ENCODE peak calls at places on chromosomes 11 and 22, in eight cellular contexts. One of them, this sample, is unnamed.

GRCh38 chr11:1767399-1768140 is 3.8 kb upstream of the CTSD start:
- DNase-seq in GM12865: no peak
- DNase-seq in activated T-cell treated with anti-CD3 and anti-CD28 coated beads, Interleukin-2, amount 50 U/mL, for 72 hours: no peak
- DNase-seq in fibroblast of the conjunctiva: no peak
- DNase-seq in posterior vena cava: no peak
- DNase-seq in stimulated activated CD4-positive, alpha-beta T cell treated with anti-CD3 and anti-CD28 coated beads, Interleukin-1b, Interleukin-23, amount 100 ng/mL, for 24 hours: no peak
- DNase-seq in mammary epithelial cell: no peak
- DNase-seq in activated CD8-positive, alpha-beta memory T cell treated with anti-CD3 and anti-CD28 coated beads for 48 hours: no peak
- DNase-seq in this sample: no peak

GRCh38 chr11:69085490-69086095 is 36.9 kb downstream of the TPCN2 start:
- DNase-seq in GM12865: no peak
- DNase-seq in activated T-cell treated with anti-CD3 and anti-CD28 coated beads, Interleukin-2, amount 50 U/mL, for 72 hours: no peak
- DNase-seq in fibroblast of the conjunctiva: no peak
- DNase-seq in posterior vena cava: no peak
- DNase-seq in stimulated activated CD4-positive, alpha-beta T cell treated with anti-CD3 and anti-CD28 coated beads, Interleukin-1b, Interleukin-23, amount 100 ng/mL, for 24 hours: no peak
- DNase-seq in mammary epithelial cell: no peak
- DNase-seq in activated CD8-positive, alpha-beta memory T cell treated with anti-CD3 and anti-CD28 coated beads for 48 hours: no peak
- DNase-seq in this sample: no peak

GRCh38 chr11:84969103-84969502 is 658.0 kb downstream of the DLG2 start:
- DNase-seq in GM12865: no peak
- DNase-seq in activated T-cell treated with anti-CD3 and anti-CD28 coated beads, Interleukin-2, amount 50 U/mL, for 72 hours: no peak
- DNase-seq in fibroblast of the conjunctiva: no peak
- DNase-seq in posterior vena cava: peak
- DNase-seq in stimulated activated CD4-positive, alpha-beta T cell treated with anti-CD3 and anti-CD28 coated beads, Interleukin-1b, Interleukin-23, amount 100 ng/mL, for 24 hours: no peak
- DNase-seq in mammary epithelial cell: no peak
- DNase-seq in activated CD8-positive, alpha-beta memory T cell treated with anti-CD3 and anti-CD28 coated beads for 48 hours: no peak
- DNase-seq in this sample: no peak

GRCh38 chr11:132161538-132161937 is 791.1 kb downstream of the NTM start:
- DNase-seq in GM12865: no peak
- DNase-seq in activated T-cell treated with anti-CD3 and anti-CD28 coated beads, Interleukin-2, amount 50 U/mL, for 72 hours: no peak
- DNase-seq in fibroblast of the conjunctiva: no peak
- DNase-seq in posterior vena cava: no peak
- DNase-seq in stimulated activated CD4-positive, alpha-beta T cell treated with anti-CD3 and anti-CD28 coated beads, Interleukin-1b, Interleukin-23, amount 100 ng/mL, for 24 hours: no peak
- DNase-seq in mammary epithelial cell: no peak
- DNase-seq in activated CD8-positive, alpha-beta memory T cell treated with anti-CD3 and anti-CD28 coated beads for 48 hours: no peak
- DNase-seq in this sample: no peak

GRCh38 chr11:623999-624704 is 603 bp downstream of the CDHR5 start:
- DNase-seq in GM12865: no peak
- DNase-seq in activated T-cell treated with anti-CD3 and anti-CD28 coated beads, Interleukin-2, amount 50 U/mL, for 72 hours: no peak
- DNase-seq in fibroblast of the conjunctiva: no peak
- DNase-seq in posterior vena cava: no peak
- DNase-seq in stimulated activated CD4-positive, alpha-beta T cell treated with anti-CD3 and anti-CD28 coated beads, Interleukin-1b, Interleukin-23, amount 100 ng/mL, for 24 hours: no peak
- DNase-seq in mammary epithelial cell: peak
- DNase-seq in activated CD8-positive, alpha-beta memory T cell treated with anti-CD3 and anti-CD28 coated beads for 48 hours: no peak
- DNase-seq in this sample: no peak

GRCh38 chr11:117010808-117011540 is 87.3 kb downstream of the SIK3 start:
- DNase-seq in GM12865: no peak
- DNase-seq in activated T-cell treated with anti-CD3 and anti-CD28 coated beads, Interleukin-2, amount 50 U/mL, for 72 hours: peak
- DNase-seq in fibroblast of the conjunctiva: peak
- DNase-seq in posterior vena cava: no peak
- DNase-seq in stimulated activated CD4-positive, alpha-beta T cell treated with anti-CD3 and anti-CD28 coated beads, Interleukin-1b, Interleukin-23, amount 100 ng/mL, for 24 hours: no peak
- DNase-seq in mammary epithelial cell: peak
- DNase-seq in activated CD8-positive, alpha-beta memory T cell treated with anti-CD3 and anti-CD28 coated beads for 48 hours: no peak
- DNase-seq in this sample: no peak

GRCh38 chr11:112929432-112929831 is 31.8 kb upstream of the NCAM1 start:
- DNase-seq in GM12865: no peak
- DNase-seq in activated T-cell treated with anti-CD3 and anti-CD28 coated beads, Interleukin-2, amount 50 U/mL, for 72 hours: no peak
- DNase-seq in fibroblast of the conjunctiva: no peak
- DNase-seq in posterior vena cava: no peak
- DNase-seq in stimulated activated CD4-positive, alpha-beta T cell treated with anti-CD3 and anti-CD28 coated beads, Interleukin-1b, Interleukin-23, amount 100 ng/mL, for 24 hours: no peak
- DNase-seq in mammary epithelial cell: no peak
- DNase-seq in activated CD8-positive, alpha-beta memory T cell treated with anti-CD3 and anti-CD28 coated beads for 48 hours: no peak
- DNase-seq in this sample: no peak

GRCh38 chr11:36945384-36945783 is 347.3 kb upstream of the RAG2 start:
- DNase-seq in GM12865: no peak
- DNase-seq in activated T-cell treated with anti-CD3 and anti-CD28 coated beads, Interleukin-2, amount 50 U/mL, for 72 hours: no peak
- DNase-seq in fibroblast of the conjunctiva: no peak
- DNase-seq in posterior vena cava: no peak
- DNase-seq in stimulated activated CD4-positive, alpha-beta T cell treated with anti-CD3 and anti-CD28 coated beads, Interleukin-1b, Interleukin-23, amount 100 ng/mL, for 24 hours: no peak
- DNase-seq in mammary epithelial cell: no peak
- DNase-seq in activated CD8-positive, alpha-beta memory T cell treated with anti-CD3 and anti-CD28 coated beads for 48 hours: no peak
- DNase-seq in this sample: no peak

GRCh38 chr22:29700949-29701927 is 18.6 kb upstream of the CABP7 start:
- DNase-seq in GM12865: peak
- DNase-seq in activated T-cell treated with anti-CD3 and anti-CD28 coated beads, Interleukin-2, amount 50 U/mL, for 72 hours: peak
- DNase-seq in fibroblast of the conjunctiva: no peak
- DNase-seq in posterior vena cava: no peak
- DNase-seq in stimulated activated CD4-positive, alpha-beta T cell treated with anti-CD3 and anti-CD28 coated beads, Interleukin-1b, Interleukin-23, amount 100 ng/mL, for 24 hours: no peak
- DNase-seq in mammary epithelial cell: no peak
- DNase-seq in activated CD8-positive, alpha-beta memory T cell treated with anti-CD3 and anti-CD28 coated beads for 48 hours: no peak
- DNase-seq in this sample: no peak

GRCh38 chr11:67157691-67158090 is 38.6 kb downstream of the KDM2A start:
- DNase-seq in GM12865: no peak
- DNase-seq in activated T-cell treated with anti-CD3 and anti-CD28 coated beads, Interleukin-2, amount 50 U/mL, for 72 hours: no peak
- DNase-seq in fibroblast of the conjunctiva: no peak
- DNase-seq in posterior vena cava: no peak
- DNase-seq in stimulated activated CD4-positive, alpha-beta T cell treated with anti-CD3 and anti-CD28 coated beads, Interleukin-1b, Interleukin-23, amount 100 ng/mL, for 24 hours: no peak
- DNase-seq in mammary epithelial cell: no peak
- DNase-seq in activated CD8-positive, alpha-beta memory T cell treated with anti-CD3 and anti-CD28 coated beads for 48 hours: no peak
- DNase-seq in this sample: no peak

GRCh38 chr11:76823481-76824028 is 37.2 kb upstream of the ACER3 start:
- DNase-seq in GM12865: no peak
- DNase-seq in activated T-cell treated with anti-CD3 and anti-CD28 coated beads, Interleukin-2, amount 50 U/mL, for 72 hours: no peak
- DNase-seq in fibroblast of the conjunctiva: no peak
- DNase-seq in posterior vena cava: no peak
- DNase-seq in stimulated activated CD4-positive, alpha-beta T cell treated with anti-CD3 and anti-CD28 coated beads, Interleukin-1b, Interleukin-23, amount 100 ng/mL, for 24 hours: no peak
- DNase-seq in mammary epithelial cell: peak
- DNase-seq in activated CD8-positive, alpha-beta memory T cell treated with anti-CD3 and anti-CD28 coated beads for 48 hours: no peak
- DNase-seq in this sample: no peak

GRCh38 chr22:37778370-37779009 is 29.2 kb upstream of the GCAT start:
- DNase-seq in GM12865: no peak
- DNase-seq in activated T-cell treated with anti-CD3 and anti-CD28 coated beads, Interleukin-2, amount 50 U/mL, for 72 hours: no peak
- DNase-seq in fibroblast of the conjunctiva: no peak
- DNase-seq in posterior vena cava: no peak
- DNase-seq in stimulated activated CD4-positive, alpha-beta T cell treated with anti-CD3 and anti-CD28 coated beads, Interleukin-1b, Interleukin-23, amount 100 ng/mL, for 24 hours: no peak
- DNase-seq in mammary epithelial cell: no peak
- DNase-seq in activated CD8-positive, alpha-beta memory T cell treated with anti-CD3 and anti-CD28 coated beads for 48 hours: no peak
- DNase-seq in this sample: no peak

GRCh38 chr22:27892064-27892463 is 27.0 kb downstream of the PITPNB start:
- DNase-seq in GM12865: no peak
- DNase-seq in activated T-cell treated with anti-CD3 and anti-CD28 coated beads, Interleukin-2, amount 50 U/mL, for 72 hours: no peak
- DNase-seq in fibroblast of the conjunctiva: no peak
- DNase-seq in posterior vena cava: no peak
- DNase-seq in stimulated activated CD4-positive, alpha-beta T cell treated with anti-CD3 and anti-CD28 coated beads, Interleukin-1b, Interleukin-23, amount 100 ng/mL, for 24 hours: no peak
- DNase-seq in mammary epithelial cell: no peak
- DNase-seq in activated CD8-positive, alpha-beta memory T cell treated with anti-CD3 and anti-CD28 coated beads for 48 hours: no peak
- DNase-seq in this sample: no peak

GRCh38 chr11:31798057-31799035 is 12.8 kb downstream of the PAX6 start:
- DNase-seq in GM12865: peak
- DNase-seq in activated T-cell treated with anti-CD3 and anti-CD28 coated beads, Interleukin-2, amount 50 U/mL, for 72 hours: peak
- DNase-seq in fibroblast of the conjunctiva: no peak
- DNase-seq in posterior vena cava: peak
- DNase-seq in stimulated activated CD4-positive, alpha-beta T cell treated with anti-CD3 and anti-CD28 coated beads, Interleukin-1b, Interleukin-23, amount 100 ng/mL, for 24 hours: no peak
- DNase-seq in mammary epithelial cell: no peak
- DNase-seq in activated CD8-positive, alpha-beta memory T cell treated with anti-CD3 and anti-CD28 coated beads for 48 hours: no peak
- DNase-seq in this sample: no peak

GRCh38 chr11:36012410-36012809 is 68.5 kb downstream of the LDLRAD3 start:
- DNase-seq in GM12865: no peak
- DNase-seq in activated T-cell treated with anti-CD3 and anti-CD28 coated beads, Interleukin-2, amount 50 U/mL, for 72 hours: no peak
- DNase-seq in fibroblast of the conjunctiva: no peak
- DNase-seq in posterior vena cava: no peak
- DNase-seq in stimulated activated CD4-positive, alpha-beta T cell treated with anti-CD3 and anti-CD28 coated beads, Interleukin-1b, Interleukin-23, amount 100 ng/mL, for 24 hours: no peak
- DNase-seq in mammary epithelial cell: peak
- DNase-seq in activated CD8-positive, alpha-beta memory T cell treated with anti-CD3 and anti-CD28 coated beads for 48 hours: no peak
- DNase-seq in this sample: no peak

GRCh38 chr11:96279018-96279417 is 64.0 kb downstream of the MAML2 start:
- DNase-seq in GM12865: peak
- DNase-seq in activated T-cell treated with anti-CD3 and anti-CD28 coated beads, Interleukin-2, amount 50 U/mL, for 72 hours: no peak
- DNase-seq in fibroblast of the conjunctiva: no peak
- DNase-seq in posterior vena cava: no peak
- DNase-seq in stimulated activated CD4-positive, alpha-beta T cell treated with anti-CD3 and anti-CD28 coated beads, Interleukin-1b, Interleukin-23, amount 100 ng/mL, for 24 hours: no peak
- DNase-seq in mammary epithelial cell: no peak
- DNase-seq in activated CD8-positive, alpha-beta memory T cell treated with anti-CD3 and anti-CD28 coated beads for 48 hours: no peak
- DNase-seq in this sample: no peak

GRCh38 chr11:58286249-58286648 is 18.2 kb upstream of the OR10W1 start:
- DNase-seq in GM12865: peak
- DNase-seq in activated T-cell treated with anti-CD3 and anti-CD28 coated beads, Interleukin-2, amount 50 U/mL, for 72 hours: no peak
- DNase-seq in fibroblast of the conjunctiva: peak
- DNase-seq in posterior vena cava: no peak
- DNase-seq in stimulated activated CD4-positive, alpha-beta T cell treated with anti-CD3 and anti-CD28 coated beads, Interleukin-1b, Interleukin-23, amount 100 ng/mL, for 24 hours: no peak
- DNase-seq in mammary epithelial cell: peak
- DNase-seq in activated CD8-positive, alpha-beta memory T cell treated with anti-CD3 and anti-CD28 coated beads for 48 hours: no peak
- DNase-seq in this sample: peak

GRCh38 chr11:82003671-82004148 is 730.0 kb downstream of the FAM181B start:
- DNase-seq in GM12865: no peak
- DNase-seq in activated T-cell treated with anti-CD3 and anti-CD28 coated beads, Interleukin-2, amount 50 U/mL, for 72 hours: no peak
- DNase-seq in fibroblast of the conjunctiva: peak
- DNase-seq in posterior vena cava: no peak
- DNase-seq in stimulated activated CD4-positive, alpha-beta T cell treated with anti-CD3 and anti-CD28 coated beads, Interleukin-1b, Interleukin-23, amount 100 ng/mL, for 24 hours: no peak
- DNase-seq in mammary epithelial cell: peak
- DNase-seq in activated CD8-positive, alpha-beta memory T cell treated with anti-CD3 and anti-CD28 coated beads for 48 hours: no peak
- DNase-seq in this sample: no peak

GRCh38 chr11:120304526-120304925 is 20.6 kb upstream of the TLCD5 start:
- DNase-seq in GM12865: peak
- DNase-seq in activated T-cell treated with anti-CD3 and anti-CD28 coated beads, Interleukin-2, amount 50 U/mL, for 72 hours: no peak
- DNase-seq in fibroblast of the conjunctiva: no peak
- DNase-seq in posterior vena cava: no peak
- DNase-seq in stimulated activated CD4-positive, alpha-beta T cell treated with anti-CD3 and anti-CD28 coated beads, Interleukin-1b, Interleukin-23, amount 100 ng/mL, for 24 hours: no peak
- DNase-seq in mammary epithelial cell: peak
- DNase-seq in activated CD8-positive, alpha-beta memory T cell treated with anti-CD3 and anti-CD28 coated beads for 48 hours: no peak
- DNase-seq in this sample: no peak

GRCh38 chr11:62546937-62547625 is 475 bp upstream of the AHNAK start:
- DNase-seq in GM12865: no peak
- DNase-seq in activated T-cell treated with anti-CD3 and anti-CD28 coated beads, Interleukin-2, amount 50 U/mL, for 72 hours: no peak
- DNase-seq in fibroblast of the conjunctiva: no peak
- DNase-seq in posterior vena cava: no peak
- DNase-seq in stimulated activated CD4-positive, alpha-beta T cell treated with anti-CD3 and anti-CD28 coated beads, Interleukin-1b, Interleukin-23, amount 100 ng/mL, for 24 hours: no peak
- DNase-seq in mammary epithelial cell: peak
- DNase-seq in activated CD8-positive, alpha-beta memory T cell treated with anti-CD3 and anti-CD28 coated beads for 48 hours: no peak
- DNase-seq in this sample: no peak

GRCh38 chr11:70205049-70205725 is 2.1 kb downstream of the FADD start:
- DNase-seq in GM12865: no peak
- DNase-seq in activated T-cell treated with anti-CD3 and anti-CD28 coated beads, Interleukin-2, amount 50 U/mL, for 72 hours: no peak
- DNase-seq in fibroblast of the conjunctiva: no peak
- DNase-seq in posterior vena cava: peak
- DNase-seq in stimulated activated CD4-positive, alpha-beta T cell treated with anti-CD3 and anti-CD28 coated beads, Interleukin-1b, Interleukin-23, amount 100 ng/mL, for 24 hours: no peak
- DNase-seq in mammary epithelial cell: no peak
- DNase-seq in activated CD8-positive, alpha-beta memory T cell treated with anti-CD3 and anti-CD28 coated beads for 48 hours: no peak
- DNase-seq in this sample: no peak

GRCh38 chr22:30202531-30203006 is 44.0 kb downstream of the LIF start:
- DNase-seq in GM12865: no peak
- DNase-seq in activated T-cell treated with anti-CD3 and anti-CD28 coated beads, Interleukin-2, amount 50 U/mL, for 72 hours: no peak
- DNase-seq in fibroblast of the conjunctiva: no peak
- DNase-seq in posterior vena cava: no peak
- DNase-seq in stimulated activated CD4-positive, alpha-beta T cell treated with anti-CD3 and anti-CD28 coated beads, Interleukin-1b, Interleukin-23, amount 100 ng/mL, for 24 hours: no peak
- DNase-seq in mammary epithelial cell: no peak
- DNase-seq in activated CD8-positive, alpha-beta memory T cell treated with anti-CD3 and anti-CD28 coated beads for 48 hours: no peak
- DNase-seq in this sample: no peak

GRCh38 chr22:24834845-24835570 is 29.0 kb downstream of the SGSM1 start:
- DNase-seq in GM12865: peak
- DNase-seq in activated T-cell treated with anti-CD3 and anti-CD28 coated beads, Interleukin-2, amount 50 U/mL, for 72 hours: no peak
- DNase-seq in fibroblast of the conjunctiva: no peak
- DNase-seq in posterior vena cava: no peak
- DNase-seq in stimulated activated CD4-positive, alpha-beta T cell treated with anti-CD3 and anti-CD28 coated beads, Interleukin-1b, Interleukin-23, amount 100 ng/mL, for 24 hours: peak
- DNase-seq in mammary epithelial cell: peak
- DNase-seq in activated CD8-positive, alpha-beta memory T cell treated with anti-CD3 and anti-CD28 coated beads for 48 hours: no peak
- DNase-seq in this sample: no peak

GRCh38 chr11:63508009-63508408 is 2.1 kb downstream of the LGALS12 start:
- DNase-seq in GM12865: peak
- DNase-seq in activated T-cell treated with anti-CD3 and anti-CD28 coated beads, Interleukin-2, amount 50 U/mL, for 72 hours: peak
- DNase-seq in fibroblast of the conjunctiva: no peak
- DNase-seq in posterior vena cava: no peak
- DNase-seq in stimulated activated CD4-positive, alpha-beta T cell treated with anti-CD3 and anti-CD28 coated beads, Interleukin-1b, Interleukin-23, amount 100 ng/mL, for 24 hours: no peak
- DNase-seq in mammary epithelial cell: no peak
- DNase-seq in activated CD8-positive, alpha-beta memory T cell treated with anti-CD3 and anti-CD28 coated beads for 48 hours: no peak
- DNase-seq in this sample: peak

GRCh38 chr11:29268733-29269132 is 748.1 kb downstream of the KCNA4 start:
- DNase-seq in GM12865: no peak
- DNase-seq in activated T-cell treated with anti-CD3 and anti-CD28 coated beads, Interleukin-2, amount 50 U/mL, for 72 hours: no peak
- DNase-seq in fibroblast of the conjunctiva: no peak
- DNase-seq in posterior vena cava: no peak
- DNase-seq in stimulated activated CD4-positive, alpha-beta T cell treated with anti-CD3 and anti-CD28 coated beads, Interleukin-1b, Interleukin-23, amount 100 ng/mL, for 24 hours: no peak
- DNase-seq in mammary epithelial cell: no peak
- DNase-seq in activated CD8-positive, alpha-beta memory T cell treated with anti-CD3 and anti-CD28 coated beads for 48 hours: no peak
- DNase-seq in this sample: no peak

GRCh38 chr22:20013382-20013871 is 3.2 kb downstream of the ARVCF start:
- DNase-seq in GM12865: peak
- DNase-seq in activated T-cell treated with anti-CD3 and anti-CD28 coated beads, Interleukin-2, amount 50 U/mL, for 72 hours: peak
- DNase-seq in fibroblast of the conjunctiva: peak
- DNase-seq in posterior vena cava: peak
- DNase-seq in stimulated activated CD4-positive, alpha-beta T cell treated with anti-CD3 and anti-CD28 coated beads, Interleukin-1b, Interleukin-23, amount 100 ng/mL, for 24 hours: no peak
- DNase-seq in mammary epithelial cell: no peak
- DNase-seq in activated CD8-positive, alpha-beta memory T cell treated with anti-CD3 and anti-CD28 coated beads for 48 hours: no peak
- DNase-seq in this sample: no peak

GRCh38 chr22:24379536-24379935 is 47.9 kb upstream of the ADORA2A start:
- DNase-seq in GM12865: no peak
- DNase-seq in activated T-cell treated with anti-CD3 and anti-CD28 coated beads, Interleukin-2, amount 50 U/mL, for 72 hours: no peak
- DNase-seq in fibroblast of the conjunctiva: no peak
- DNase-seq in posterior vena cava: no peak
- DNase-seq in stimulated activated CD4-positive, alpha-beta T cell treated with anti-CD3 and anti-CD28 coated beads, Interleukin-1b, Interleukin-23, amount 100 ng/mL, for 24 hours: no peak
- DNase-seq in mammary epithelial cell: no peak
- DNase-seq in activated CD8-positive, alpha-beta memory T cell treated with anti-CD3 and anti-CD28 coated beads for 48 hours: no peak
- DNase-seq in this sample: no peak

GRCh38 chr11:77269484-77270123 is 31.9 kb downstream of the GDPD4 start:
- DNase-seq in GM12865: no peak
- DNase-seq in activated T-cell treated with anti-CD3 and anti-CD28 coated beads, Interleukin-2, amount 50 U/mL, for 72 hours: no peak
- DNase-seq in fibroblast of the conjunctiva: no peak
- DNase-seq in posterior vena cava: no peak
- DNase-seq in stimulated activated CD4-positive, alpha-beta T cell treated with anti-CD3 and anti-CD28 coated beads, Interleukin-1b, Interleukin-23, amount 100 ng/mL, for 24 hours: no peak
- DNase-seq in mammary epithelial cell: peak
- DNase-seq in activated CD8-positive, alpha-beta memory T cell treated with anti-CD3 and anti-CD28 coated beads for 48 hours: no peak
- DNase-seq in this sample: no peak

GRCh38 chr22:37880668-37881440 is 25.2 kb upstream of the MICALL1 start:
- DNase-seq in GM12865: no peak
- DNase-seq in activated T-cell treated with anti-CD3 and anti-CD28 coated beads, Interleukin-2, amount 50 U/mL, for 72 hours: no peak
- DNase-seq in fibroblast of the conjunctiva: peak
- DNase-seq in posterior vena cava: no peak
- DNase-seq in stimulated activated CD4-positive, alpha-beta T cell treated with anti-CD3 and anti-CD28 coated beads, Interleukin-1b, Interleukin-23, amount 100 ng/mL, for 24 hours: no peak
- DNase-seq in mammary epithelial cell: peak
- DNase-seq in activated CD8-positive, alpha-beta memory T cell treated with anti-CD3 and anti-CD28 coated beads for 48 hours: no peak
- DNase-seq in this sample: no peak

GRCh38 chr11:102289510-102290078 is 27.7 kb upstream of the BIRC3 start:
- DNase-seq in GM12865: no peak
- DNase-seq in activated T-cell treated with anti-CD3 and anti-CD28 coated beads, Interleukin-2, amount 50 U/mL, for 72 hours: no peak
- DNase-seq in fibroblast of the conjunctiva: no peak
- DNase-seq in posterior vena cava: no peak
- DNase-seq in stimulated activated CD4-positive, alpha-beta T cell treated with anti-CD3 and anti-CD28 coated beads, Interleukin-1b, Interleukin-23, amount 100 ng/mL, for 24 hours: no peak
- DNase-seq in mammary epithelial cell: no peak
- DNase-seq in activated CD8-positive, alpha-beta memory T cell treated with anti-CD3 and anti-CD28 coated beads for 48 hours: no peak
- DNase-seq in this sample: no peak

GRCh38 chr11:129286813-129287212 is 88.8 kb upstream of the BARX2 start:
- DNase-seq in GM12865: no peak
- DNase-seq in activated T-cell treated with anti-CD3 and anti-CD28 coated beads, Interleukin-2, amount 50 U/mL, for 72 hours: no peak
- DNase-seq in fibroblast of the conjunctiva: no peak
- DNase-seq in posterior vena cava: no peak
- DNase-seq in stimulated activated CD4-positive, alpha-beta T cell treated with anti-CD3 and anti-CD28 coated beads, Interleukin-1b, Interleukin-23, amount 100 ng/mL, for 24 hours: no peak
- DNase-seq in mammary epithelial cell: no peak
- DNase-seq in activated CD8-positive, alpha-beta memory T cell treated with anti-CD3 and anti-CD28 coated beads for 48 hours: no peak
- DNase-seq in this sample: no peak

GRCh38 chr11:58856806-58857205 is 12.3 kb upstream of the GLYATL2 start:
- DNase-seq in GM12865: no peak
- DNase-seq in activated T-cell treated with anti-CD3 and anti-CD28 coated beads, Interleukin-2, amount 50 U/mL, for 72 hours: no peak
- DNase-seq in fibroblast of the conjunctiva: no peak
- DNase-seq in posterior vena cava: no peak
- DNase-seq in stimulated activated CD4-positive, alpha-beta T cell treated with anti-CD3 and anti-CD28 coated beads, Interleukin-1b, Interleukin-23, amount 100 ng/mL, for 24 hours: no peak
- DNase-seq in mammary epithelial cell: no peak
- DNase-seq in activated CD8-positive, alpha-beta memory T cell treated with anti-CD3 and anti-CD28 coated beads for 48 hours: no peak
- DNase-seq in this sample: no peak

GRCh38 chr11:122706261-122706660 is 50.7 kb downstream of the UBASH3B start:
- DNase-seq in GM12865: no peak
- DNase-seq in activated T-cell treated with anti-CD3 and anti-CD28 coated beads, Interleukin-2, amount 50 U/mL, for 72 hours: no peak
- DNase-seq in fibroblast of the conjunctiva: peak
- DNase-seq in posterior vena cava: no peak
- DNase-seq in stimulated activated CD4-positive, alpha-beta T cell treated with anti-CD3 and anti-CD28 coated beads, Interleukin-1b, Interleukin-23, amount 100 ng/mL, for 24 hours: no peak
- DNase-seq in mammary epithelial cell: peak
- DNase-seq in activated CD8-positive, alpha-beta memory T cell treated with anti-CD3 and anti-CD28 coated beads for 48 hours: no peak
- DNase-seq in this sample: no peak

GRCh38 chr11:27528711-27529110 is 22.1 kb upstream of the LIN7C start:
- DNase-seq in GM12865: no peak
- DNase-seq in activated T-cell treated with anti-CD3 and anti-CD28 coated beads, Interleukin-2, amount 50 U/mL, for 72 hours: no peak
- DNase-seq in fibroblast of the conjunctiva: no peak
- DNase-seq in posterior vena cava: no peak
- DNase-seq in stimulated activated CD4-positive, alpha-beta T cell treated with anti-CD3 and anti-CD28 coated beads, Interleukin-1b, Interleukin-23, amount 100 ng/mL, for 24 hours: no peak
- DNase-seq in mammary epithelial cell: no peak
- DNase-seq in activated CD8-positive, alpha-beta memory T cell treated with anti-CD3 and anti-CD28 coated beads for 48 hours: no peak
- DNase-seq in this sample: no peak